ENCODE peak calls at places on chromosomes 2 and 18, in five cellular contexts. D is A549, H is HL-60, X is K562, V is SK-N-SH. U is an unnamed sample.

GRCh38 chr2:155099784-155100183 is 401.3 kb downstream of the KCNJ3 start:
- DNase-seq in D (peak), H (no peak), X (no peak), V (no peak), U (peak)

GRCh38 chr2:176879596-176879995 is 333.0 kb upstream of the HNRNPA3 start:
- DNase-seq in D (no peak), H (no peak), X (no peak), V (no peak), U (no peak)

GRCh38 chr2:176139170-176139611 is 9.7 kb downstream of the HOXD8 start:
- DNase-seq in D (no peak), H (no peak), X (no peak), V (peak), U (no peak)

GRCh38 chr2:144325086-144325485 is 194.8 kb downstream of the ZEB2 start:
- DNase-seq in D (no peak), H (no peak), X (no peak), V (no peak), U (no peak)

GRCh38 chr2:241561811-241562210 is 3.3 kb downstream of the BOK start:
- DNase-seq in D (no peak), H (no peak), X (peak), V (peak), U (no peak)

GRCh38 chr2:188628989-188629889 is 337.6 kb downstream of the GULP1 start:
- DNase-seq in D (peak), H (no peak), X (no peak), V (no peak), U (peak)

GRCh38 chr18:427005-427404 is 73.5 kb downstream of the COLEC12 start:
- DNase-seq in D (peak), H (no peak), X (no peak), V (no peak), U (no peak)

GRCh38 chr18:28281400-28281799 is 104.5 kb upstream of the CDH2 start:
- DNase-seq in D (no peak), H (no peak), X (no peak), V (peak), U (no peak)

GRCh38 chr2:238104521-238105311 is 4.6 kb downstream of the ESPNL start:
- DNase-seq in D (no peak), H (no peak), X (no peak), V (peak), U (no peak)

GRCh38 chr2:57181315-57182038 is 865.1 kb upstream of the VRK2 start:
- DNase-seq in D (no peak), H (no peak), X (no peak), V (no peak), U (no peak)

GRCh38 chr2:210673117-210673516 is 116.7 kb downstream of the CPS1 start:
- DNase-seq in D (no peak), H (no peak), X (no peak), V (no peak), U (no peak)

GRCh38 chr2:134515137-134515536 is 203.7 kb downstream of the TMEM163 start:
- DNase-seq in D (no peak), H (no peak), X (no peak), V (no peak), U (no peak)

GRCh38 chr18:64444819-64445218 is 295.9 kb upstream of the LINC00305 start:
- DNase-seq in D (no peak), H (no peak), X (no peak), V (no peak), U (no peak)

GRCh38 chr2:154758871-154759270 is 60.4 kb downstream of the KCNJ3 start:
- DNase-seq in D (no peak), H (no peak), X (no peak), V (no peak), U (no peak)

GRCh38 chr2:99430614-99431258 is 59.1 kb downstream of the REV1 start:
- DNase-seq in D (no peak), H (no peak), X (no peak), V (no peak), U (no peak)

GRCh38 chr2:159035790-159036411 is 67.5 kb downstream of the TANC1 start:
- DNase-seq in D (peak), H (no peak), X (peak), V (peak), U (peak)

GRCh38 chr2:128626758-128627515 is 308.3 kb upstream of the HS6ST1 start:
- DNase-seq in D (no peak), H (no peak), X (peak), V (no peak), U (no peak)
- TF ChIP-seq REST in D (no peak), H (no peak), X (no peak), V (no peak), U (no peak)

GRCh38 chr18:22391571-22392359 is 25.9 kb downstream of the CTAGE1 start:
- DNase-seq in D (peak), H (no peak), X (no peak), V (peak), U (no peak)
- TF ChIP-seq REST in D (no peak), H (no peak), X (no peak), V (no peak), U (no peak)

GRCh38 chr2:71721362-71721665 is 268.0 kb downstream of the DYSF start:
- DNase-seq in D (no peak), H (no peak), X (no peak), V (no peak), U (no peak)
- TF ChIP-seq REST in D (no peak), H (no peak), X (no peak), V (no peak), U (no peak)

DNA sequence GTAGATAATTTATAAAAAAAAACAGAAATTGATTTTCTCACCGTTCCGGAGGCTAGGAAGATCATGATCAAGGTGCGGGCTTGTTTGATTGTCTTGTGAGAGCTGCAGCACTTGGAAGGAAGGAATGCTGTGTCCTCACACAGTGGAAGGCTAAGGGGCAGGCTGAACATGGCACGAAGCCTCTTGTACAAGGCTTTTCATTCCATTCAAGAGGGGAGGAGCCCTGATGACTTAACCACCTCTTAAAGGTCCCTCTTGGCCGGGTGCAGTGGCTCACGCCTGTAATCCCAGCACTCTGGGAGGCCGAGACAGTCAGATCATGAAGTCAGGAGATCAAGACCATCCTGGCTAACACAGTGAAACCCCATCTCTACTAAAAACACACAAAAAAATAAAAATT is 39.2 kb downstream of the PID1 start:
- DNase-seq in D (no peak), H (no peak), X (no peak), V (no peak), U (no peak)
- TF ChIP-seq REST in D (no peak), H (no peak), X (no peak), V (no peak), U (no peak)

GRCh38 chr2:235011929-235012631 is 60.3 kb downstream of the SH3BP4 start:
- DNase-seq in D (no peak), H (no peak), X (no peak), V (peak), U (no peak)
- TF ChIP-seq REST in D (no peak), H (no peak), X (no peak), V (no peak), U (no peak)

DNA sequence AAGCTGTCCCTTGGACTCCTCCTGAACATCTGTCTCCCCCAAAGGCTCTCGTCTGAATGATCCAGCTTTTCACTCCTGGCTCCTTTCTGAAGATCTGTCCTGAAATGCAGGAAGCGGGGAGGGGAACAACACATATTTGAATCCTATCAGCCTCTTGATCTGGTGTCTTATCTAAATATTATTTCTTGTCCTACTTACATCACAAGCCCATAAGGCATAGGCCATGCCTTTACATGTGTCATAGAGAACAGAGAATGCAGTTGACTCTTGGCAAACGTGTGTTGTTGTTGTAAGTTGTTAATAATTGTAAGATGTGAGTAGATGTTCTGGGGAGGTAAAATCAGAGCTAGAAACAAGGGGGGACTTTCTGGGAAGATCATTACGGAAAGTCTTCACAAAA is 57.4 kb downstream of the GATA6 start:
- DNase-seq in D (no peak), H (no peak), X (no peak), V (no peak), U (no peak)
- TF ChIP-seq REST in D (no peak), H (no peak), X (no peak), V (no peak), U (no peak)

GRCh38 chr2:231926761-231927565 is 767 bp upstream of the NPPC start:
- DNase-seq in D (no peak), H (no peak), X (no peak), V (peak), U (no peak)
- TF ChIP-seq REST in D (no peak), H (no peak), X (no peak), V (no peak), U (no peak)

DNA sequence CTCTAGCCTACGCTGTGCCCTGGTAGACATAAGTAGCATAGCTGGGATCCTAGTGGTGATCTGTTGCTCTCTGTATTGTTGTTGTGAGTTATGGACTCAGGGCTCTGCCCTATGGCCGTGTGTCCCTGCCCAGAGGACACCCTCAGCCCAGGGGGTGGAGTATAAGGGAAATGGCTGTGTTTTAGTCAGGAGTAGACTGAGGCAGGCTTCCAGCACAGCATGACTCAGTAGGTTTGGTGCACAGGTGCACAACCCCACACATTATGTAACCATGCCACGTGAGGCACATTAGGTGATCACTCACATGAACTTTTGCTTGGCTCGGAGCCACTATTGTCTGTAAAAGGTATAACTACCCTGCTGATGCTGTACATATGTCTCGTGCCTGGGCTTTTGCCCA is 59.9 kb upstream of the PEX13 start:
- DNase-seq in D (no peak), H (no peak), X (no peak), V (no peak), U (no peak)
- TF ChIP-seq REST in D (no peak), H (no peak), X (no peak), V (no peak), U (no peak)

DNA sequence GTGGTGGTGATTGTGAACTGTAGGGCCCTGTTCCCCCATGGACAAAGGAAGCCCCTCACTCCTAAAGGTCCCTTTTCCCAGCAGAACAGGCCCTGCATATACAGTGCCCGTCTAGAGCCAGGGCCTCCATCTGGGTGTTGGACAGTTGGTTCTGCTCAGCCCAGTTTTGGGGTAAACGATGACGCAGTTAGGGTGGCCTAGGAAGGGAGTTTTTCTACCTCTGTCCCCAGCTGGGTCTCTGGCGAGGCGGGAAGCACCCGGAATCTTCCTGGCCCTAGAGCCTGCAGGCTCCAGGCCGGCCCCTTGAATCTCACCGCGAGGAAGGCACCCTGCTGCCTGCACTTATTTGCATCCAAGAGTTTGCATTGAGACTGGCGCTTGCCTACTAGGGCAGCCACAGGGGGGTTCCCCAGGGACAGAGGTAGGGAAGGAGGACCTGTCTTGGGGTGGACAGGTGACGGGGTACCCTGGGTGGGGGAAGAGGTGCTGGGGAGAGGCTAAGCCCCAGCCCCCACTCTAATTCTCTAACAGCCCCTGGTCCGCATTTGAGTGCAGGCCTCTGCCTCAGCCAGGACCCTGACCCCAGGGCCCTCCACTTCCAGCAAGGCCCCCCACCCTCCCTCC is 514 bp upstream of the MTA3 start:
- DNase-seq in D (no peak), H (no peak), X (no peak), V (no peak), U (no peak)
- TF ChIP-seq REST in D (no peak), H (no peak), X (no peak), V (no peak), U (no peak)

DNA sequence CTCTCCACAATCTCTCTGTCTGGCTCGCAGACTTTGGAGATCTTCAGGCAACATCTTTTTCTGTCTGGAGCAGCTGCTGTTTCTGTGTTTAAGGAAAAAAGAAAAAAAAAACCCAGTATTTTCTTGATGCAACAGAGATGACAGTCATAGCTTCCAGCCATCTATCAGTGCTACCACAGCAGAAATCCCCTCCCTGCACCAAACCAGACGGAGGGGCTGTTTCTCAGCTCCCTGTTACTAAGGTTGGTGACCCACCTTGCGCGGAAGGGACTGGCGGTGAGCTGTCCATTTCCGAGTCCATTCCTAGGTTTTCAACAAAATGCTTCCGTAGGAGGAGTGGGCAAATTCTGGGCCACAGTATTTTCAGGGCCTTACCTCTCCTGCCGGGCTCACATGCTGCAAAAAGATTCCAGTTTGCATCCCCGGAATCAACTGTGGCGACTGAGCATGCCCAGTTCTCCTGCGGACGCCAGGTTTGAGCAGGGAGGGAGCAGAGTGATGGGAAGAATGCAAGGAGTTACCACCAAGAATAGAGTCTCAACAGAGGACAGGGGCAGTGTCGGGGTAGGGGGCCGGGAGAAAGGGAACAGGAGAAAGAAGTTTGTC is 1.2 kb downstream of the SLC4A10 start:
- DNase-seq in D (no peak), H (no peak), X (no peak), V (no peak), U (no peak)
- TF ChIP-seq REST in D (no peak), H (no peak), X (no peak), V (no peak), U (no peak)

U was measured in HCT116.